ENCODE peak calls at places on chromosomes 13 and 19, in five cellular contexts. G is prostate gland, C is HL-60, Z is dorsolateral prefrontal cortex, F is GM23248. O is an unnamed sample. For H3K27me3, the result is how much of the 10 kb centered on the place peaks cover.

GRCh38 chr13:46850214-46850613 is 46.6 kb downstream of the HTR2A start:
- DNase-seq in G (no peak), C (no peak), Z (no peak), F (peak), O (no peak)

GRCh38 chr13:110913322-110913721 is 1.5 kb downstream of the ANKRD10 start:
- DNase-seq in G (peak), C (no peak), Z (no peak), F (peak), O (no peak)

GRCh38 chr19:28485300-28485699 is 727.7 kb downstream of the UQCRFS1 start:
- DNase-seq in G (no peak), C (no peak), Z (no peak), F (no peak), O (no peak)

GRCh38 chr19:19009951-19010350 is 23.4 kb downstream of the SUGP2 start:
- DNase-seq in G (no peak), C (no peak), Z (no peak), F (no peak), O (no peak)

GRCh38 chr13:64186503-64186902 is 2770.9 kb upstream of the PCDH20 start:
- DNase-seq in G (no peak), C (no peak), Z (no peak), F (no peak), O (no peak)

GRCh38 chr13:64688893-64689677 is 2541.1 kb downstream of the PCDH9 start:
- DNase-seq in G (no peak), C (no peak), Z (no peak), F (peak), O (peak)

GRCh38 chr19:19372656-19373416 is 32.6 kb upstream of the GATAD2A start:
- DNase-seq in G (no peak), C (peak), Z (no peak), F (peak), O (peak)

GRCh38 chr19:15265214-15265613 is 33.0 kb upstream of the EPHX3 start:
- DNase-seq in G (no peak), C (no peak), Z (no peak), F (no peak), O (no peak)

GRCh38 chr19:48922548-48923490 is 10.7 kb upstream of the DHDH start:
- DNase-seq in G (no peak), C (no peak), Z (no peak), F (no peak), O (no peak)

GRCh38 chr13:47310376-47310775 is 413.5 kb upstream of the HTR2A start:
- DNase-seq in G (no peak), C (no peak), Z (no peak), F (no peak), O (no peak)

GRCh38 chr13:58056411-58056810 is 424.9 kb downstream of the PCDH17 start:
- DNase-seq in G (no peak), C (no peak), Z (no peak), F (no peak), O (no peak)

GRCh38 chr19:54390942-54391577 is 24.2 kb upstream of the TTYH1 start:
- DNase-seq in G (peak), C (no peak), Z (no peak), F (peak), O (peak)

GRCh38 chr13:32209670-32210069 is 105.5 kb downstream of the ZAR1L start:
- DNase-seq in G (no peak), C (no peak), Z (no peak), F (peak), O (no peak)
- H3K27ac ChIP-seq in G (no peak), C (no peak), Z (no peak), F (no peak), O (no peak)

DNA sequence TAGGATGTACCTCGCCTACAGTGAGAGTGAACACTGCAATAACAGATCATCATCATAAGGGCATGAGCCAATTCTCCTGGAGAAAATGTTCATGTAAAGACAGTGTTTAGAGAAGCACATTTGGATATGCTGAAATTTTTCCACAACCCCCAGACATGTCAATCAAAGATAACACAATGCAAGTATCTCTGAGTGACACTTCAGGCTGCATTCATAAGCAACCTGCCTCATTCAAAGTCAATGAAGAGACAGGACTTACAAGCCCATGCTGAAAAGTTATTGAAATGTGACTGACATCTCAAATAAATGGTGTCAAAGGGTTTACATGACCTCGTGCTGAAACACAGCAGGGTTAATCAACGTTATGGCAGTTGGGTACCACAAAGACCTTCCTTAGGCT is 102.0 kb downstream of the PCDH9 start:
- DNase-seq in G (no peak), C (no peak), Z (no peak), F (no peak), O (no peak)
- H3K27me3 ChIP-seq in G (under half), C (under half), Z (under half), F (under half), O (under half)

DNA sequence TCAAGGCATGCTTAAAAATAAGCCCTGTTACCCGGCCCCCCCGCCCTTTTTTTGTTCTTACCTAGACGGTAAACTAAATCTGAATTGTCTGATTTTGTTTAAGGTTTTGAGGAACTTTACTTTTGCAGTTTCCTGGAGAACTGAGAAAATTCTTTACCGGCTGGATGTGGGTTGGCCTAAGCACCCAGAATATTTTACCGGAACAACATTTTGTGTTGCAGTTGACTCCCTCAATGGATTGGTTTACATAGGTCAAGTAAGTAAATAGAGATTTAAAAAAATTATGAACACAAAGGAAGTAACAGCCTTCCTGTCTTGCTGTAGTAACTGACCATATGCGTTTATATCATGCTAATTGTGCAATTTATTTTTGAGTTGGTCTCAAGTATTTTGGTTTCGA is 777 bp downstream of the NHLRC3 start:
- DNase-seq in G (no peak), C (no peak), Z (no peak), F (peak), O (no peak)
- H3K27ac ChIP-seq in G (peak), C (peak), Z (no peak), F (peak), O (peak)

DNA sequence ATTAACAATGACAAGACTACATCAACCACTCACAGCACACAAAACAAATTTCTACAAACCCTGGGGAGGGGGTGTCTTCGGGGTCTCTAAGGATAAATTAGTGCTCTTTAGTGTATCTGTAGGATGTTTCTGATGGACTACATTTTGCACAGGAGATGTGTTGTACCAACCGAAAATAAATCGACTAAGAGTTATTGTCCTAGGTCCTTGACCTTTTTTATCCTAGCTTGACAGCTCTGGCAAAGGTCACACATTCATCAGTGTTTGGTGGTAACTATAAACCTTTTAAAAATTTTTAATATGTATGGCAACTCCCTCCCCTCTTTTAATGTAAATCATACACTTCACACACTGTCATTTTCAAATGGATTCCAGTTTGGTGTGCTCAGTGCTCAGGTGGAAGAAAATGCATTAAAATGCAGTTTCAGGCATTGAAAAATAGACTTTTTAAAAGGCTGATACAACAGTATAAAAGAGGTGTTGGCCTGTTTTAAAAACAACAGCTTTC is 7.7 kb downstream of the ZIC5 start:
- DNase-seq in G (no peak), C (no peak), Z (no peak), F (no peak), O (no peak)
- H3K27me3 ChIP-seq in G (half or more), C (half or more), Z (half or more), F (half or more), O (under half)